ENCODE peak calls at places on chromosomes 5 and 9, in five cellular contexts. D, O, X, B and Y are unnamed samples. For H3K4me1, the result is how much of the 10 kb centered on the place peaks cover.

GRCh38 chr5:67248703-67249589 is 52.3 kb upstream of the CD180 start:
- DNase-seq in B (no peak), O (no peak), D (peak), X (no peak), Y (peak)

GRCh38 chr9:75896193-75896592 is 5.7 kb downstream of the PCSK5 start:
- DNase-seq in X (no peak), O (no peak), D (no peak), B (no peak), Y (no peak)

GRCh38 chr9:131036529-131037335 is 27.8 kb downstream of the LAMC3 start:
- DNase-seq in X (no peak), D (no peak), O (no peak), B (no peak), Y (no peak)

GRCh38 chr5:15513379-15513778 is 13.4 kb downstream of the FBXL7 start:
- DNase-seq in X (no peak), D (no peak), O (no peak), B (no peak), Y (no peak)

GRCh38 chr5:93382188-93382587 is 198.8 kb downstream of the NR2F1-AS1 start:
- DNase-seq in D (no peak), B (no peak), X (no peak), O (no peak), Y (no peak)

GRCh38 chr9:7223981-7224380 is 466.2 kb downstream of the KDM4C start:
- DNase-seq in B (no peak), D (no peak), O (no peak), X (no peak), Y (no peak)

GRCh38 chr5:178630475-178630930 is 3.7 kb upstream of the CLK4 start:
- DNase-seq in B (no peak), D (no peak), X (no peak), O (no peak), Y (no peak)

GRCh38 chr9:12738296-12738695 is 36.5 kb upstream of the LURAP1L start:
- DNase-seq in D (no peak), O (no peak), B (no peak), X (no peak), Y (no peak)

GRCh38 chr9:133876144-133876543 is 116.0 kb downstream of the VAV2 start:
- DNase-seq in X (no peak), O (no peak), D (no peak), B (no peak), Y (no peak)

GRCh38 chr5:147509710-147510651 is at the start of gene DPYSL3:
- DNase-seq in D (peak), O (peak), X (peak), B (no peak), Y (peak)

GRCh38 chr5:181130832-181131496 is at the start of gene OR2V1:
- DNase-seq in B (no peak), X (no peak), D (no peak), O (no peak), Y (no peak)

GRCh38 chr9:127723450-127723849 is 7.6 kb downstream of the TTC16 start:
- DNase-seq in B (no peak), X (peak), O (no peak), D (peak), Y (peak)

GRCh38 chr9:120830151-120830550 is 12.6 kb downstream of the PSMD5 start:
- DNase-seq in O (no peak), B (no peak), D (no peak), X (no peak), Y (no peak)

GRCh38 chr5:93145767-93146166 is 435.3 kb downstream of the NR2F1-AS1 start:
- DNase-seq in D (no peak), O (no peak), B (no peak), X (no peak), Y (peak)

GRCh38 chr5:73728493-73729273 is 102.7 kb downstream of the ARHGEF28 start:
- DNase-seq in D (no peak), O (no peak), X (no peak), B (no peak), Y (no peak)

GRCh38 chr5:73726606-73727231 is 100.7 kb downstream of the ARHGEF28 start:
- DNase-seq in D (no peak), X (no peak), O (no peak), B (no peak), Y (no peak)

GRCh38 chr5:73729329-73729728 is 103.3 kb downstream of the ARHGEF28 start:
- DNase-seq in B (no peak), D (no peak), O (no peak), X (no peak), Y (peak)

GRCh38 chr5:73726071-73726470 is 100.1 kb downstream of the ARHGEF28 start:
- DNase-seq in D (no peak), X (no peak), O (no peak), B (no peak), Y (no peak)

GRCh38 chr5:73727470-73727869 is 101.5 kb downstream of the ARHGEF28 start:
- DNase-seq in B (no peak), O (no peak), X (no peak), D (no peak), Y (no peak)
- H3K4me1 ChIP-seq in B (under half), O (under half), X (under half), D (under half), Y (under half)

DNA sequence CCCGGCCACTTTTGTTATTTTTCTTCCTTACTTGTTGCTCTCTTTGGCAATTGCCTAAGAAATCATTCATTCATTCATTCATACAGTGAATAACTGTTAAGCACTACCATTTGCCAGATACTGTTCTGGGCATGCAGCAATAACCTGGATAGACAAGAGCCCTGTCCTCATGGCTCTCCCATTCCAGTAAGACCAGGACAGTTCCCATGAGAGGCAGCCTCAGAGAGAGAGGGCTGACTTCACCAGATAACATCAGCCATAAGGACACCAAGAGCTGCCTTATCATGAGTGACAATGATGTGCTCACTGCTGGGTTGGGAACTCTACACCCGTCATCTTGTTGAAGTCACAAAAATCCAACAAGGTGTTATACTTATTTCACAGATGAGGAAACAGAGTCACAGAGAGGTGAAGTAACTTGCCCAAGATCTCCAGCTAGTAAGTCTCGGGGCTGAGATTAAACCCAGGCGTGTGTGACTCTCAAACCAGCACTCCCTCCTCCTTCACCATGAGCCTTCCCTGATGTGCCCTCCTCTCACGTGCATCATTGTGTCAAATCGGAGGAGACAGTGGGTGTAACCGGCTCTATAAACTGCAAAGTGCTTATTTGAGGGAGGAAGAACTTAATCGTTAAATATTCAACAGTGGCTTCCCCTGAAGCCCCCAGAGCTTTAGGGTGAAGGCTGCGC is 61.1 kb upstream of the TBC1D2 start:
- DNase-seq in X (no peak), O (no peak), D (no peak), B (no peak), Y (no peak)
- H3K4me1 ChIP-seq in X (under half), O (under half), D (under half), B (under half), Y (under half)

GRCh38 chr9:112031400-112031799 is 134.8 kb downstream of the UGCG start:
- DNase-seq in D (no peak), B (no peak), X (no peak), O (no peak), Y (no peak)

GRCh38 chr9:112033237-112034215 is 136.9 kb downstream of the UGCG start:
- DNase-seq in D (no peak), O (no peak), X (no peak), B (no peak), Y (no peak)

GRCh38 chr9:112029921-112030444 is 133.4 kb downstream of the UGCG start:
- DNase-seq in D (no peak), B (peak), O (no peak), X (no peak), Y (peak)

GRCh38 chr9:112032733-112033132 is 136.1 kb downstream of the UGCG start:
- DNase-seq in B (no peak), D (no peak), O (no peak), X (no peak), Y (peak)

GRCh38 chr9:112032009-112032408 is 135.4 kb downstream of the UGCG start:
- DNase-seq in O (no peak), B (no peak), X (no peak), D (no peak), Y (no peak)
- H3K4me1 ChIP-seq in O (under half), B (under half), X (under half), D (under half), Y (under half)

DNA sequence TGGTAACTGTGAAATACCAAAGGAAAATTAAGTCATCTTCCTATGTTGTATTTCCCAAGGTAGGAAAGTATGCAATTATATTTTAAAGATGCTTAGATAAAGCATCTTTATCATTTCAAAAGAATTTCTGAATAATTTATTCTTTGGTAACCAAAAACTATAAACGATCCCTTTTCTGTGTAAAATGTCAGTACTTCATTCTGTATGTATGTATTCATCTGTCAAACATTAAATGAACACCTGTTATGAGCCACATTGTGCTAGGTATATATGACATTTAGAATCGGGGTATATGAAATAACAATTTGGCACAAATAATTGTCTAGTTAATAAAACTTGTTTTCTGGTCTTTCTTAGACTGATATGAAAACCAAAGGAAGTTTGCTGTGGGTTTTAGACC is 89.4 kb upstream of the DHFR start:
- DNase-seq in O (no peak), X (no peak), B (no peak), D (no peak), Y (no peak)
- H3K4me1 ChIP-seq in O (under half), X (under half), B (under half), D (under half), Y (under half)